ENCODE peak calls at places on chromosomes 7 and 10, in nine cellular contexts. F is fibroblast of the conjunctiva; Y is Right ventricle myocardium superior; Z is mammary epithelial cell; O is T-helper 9 cell; R is CD4-positive, alpha-beta T cell; W is stimulated activated CD4-positive, alpha-beta T cell treated with anti-CD3 and anti-CD28 coated beads, Interleukin-2, amount 100 ng/mL, for 48 hours; K is NCI-H345; C is NCI-H2029. S is an unnamed sample.

GRCh38 chr7:32957326-32958045 is at the start of gene FKBP9:
- DNase-seq in K (peak), W (peak), Z (peak), O (no peak), Y (peak), R (no peak), F (peak), C (peak), S (peak)

GRCh38 chr10:132627736-132628512 is 90.3 kb downstream of the INPP5A start:
- DNase-seq in Z (no peak), W (no peak), C (no peak), O (no peak), F (no peak), R (no peak), Y (peak), K (no peak), S (no peak)

GRCh38 chr7:40760293-40760964 is 625.6 kb downstream of the SUGCT start:
- DNase-seq in Z (no peak), R (no peak), C (no peak), O (no peak), F (no peak), K (no peak), Y (no peak), W (no peak), S (no peak)

GRCh38 chr10:30579554-30579953 is 50.0 kb downstream of the LYZL2 start:
- DNase-seq in O (no peak), Y (no peak), R (no peak), Z (no peak), W (no peak), K (no peak), F (no peak), C (no peak), S (no peak)

GRCh38 chr7:141702047-141702567 is at the start of gene DENND11:
- DNase-seq in R (peak), W (peak), F (no peak), K (peak), Y (peak), C (peak), Z (peak), O (peak), S (peak)

GRCh38 chr10:30228638-30229037 is 120.4 kb downstream of the MTPAP start:
- DNase-seq in W (no peak), C (no peak), Y (no peak), R (no peak), F (no peak), Z (no peak), O (no peak), K (no peak), S (no peak)

GRCh38 chr7:47147213-47147631 is 434.7 kb downstream of the TNS3 start:
- DNase-seq in R (no peak), K (no peak), W (no peak), F (no peak), Z (no peak), Y (no peak), C (no peak), O (no peak), S (no peak)

GRCh38 chr7:134184767-134185166 is 57.6 kb downstream of the LRGUK start:
- DNase-seq in R (no peak), K (no peak), F (no peak), O (no peak), C (no peak), Y (no peak), Z (peak), W (no peak), S (no peak)

GRCh38 chr10:47340613-47341170 is 7.5 kb upstream of the RBP3 start:
- DNase-seq in F (peak), Y (peak), C (no peak), Z (peak), O (peak), R (peak), K (peak), W (peak), S (peak)

GRCh38 chr10:83677795-83678194 is 461.5 kb upstream of the GHITM start:
- DNase-seq in C (no peak), R (no peak), W (no peak), K (no peak), Z (no peak), Y (no peak), F (no peak), O (no peak), S (no peak)

GRCh38 chr7:116528008-116528789 is 3.4 kb downstream of the CAV1 start:
- DNase-seq in O (no peak), W (no peak), F (peak), R (no peak), C (no peak), Z (peak), Y (peak), K (no peak), S (no peak)